ENCODE peak calls at places on chromosomes 13 and 19, in ten cellular contexts. C is activated CD4-positive, alpha-beta T cell treated with anti-CD3 and anti-CD28 coated beads for 4 hours; O is NCI-H1417; I is GM20000; F is ELF-1; U is stimulated activated CD4-positive, alpha-beta T cell treated with anti-CD3 and anti-CD28 coated beads, Interleukin-2, amount 100 ng/mL, for 24 hours; J is epithelial cell of esophagus; G is occipital lobe; H is gastrocnemius medialis; X is fibroblast of lung. D is an unnamed sample.
A peak's percentile ranks its signal among the peaks of the same experiment; 100 is the strongest.

GRCh38 chr19:40512110-40512472 is 45.3 kb downstream of the SPTBN4 start:
- DNase-seq in C (no peak), O (no peak), I (no peak), F (no peak), U (no peak), J (no peak), G (no peak), H (no peak), X (no peak), D (no peak)

GRCh38 chr13:68627377-68627776 is 1397.2 kb upstream of the PCDH9 start:
- DNase-seq in C (no peak), O (no peak), I (no peak), F (no peak), U (no peak), J (no peak), G (no peak), H (no peak), X (no peak), D (no peak)

GRCh38 chr13:113937497-113938140 is 36.3 kb downstream of the C13orf46 start:
- DNase-seq in C (no peak), O (no peak), I (no peak), F (no peak), U (no peak), J (no peak), G (no peak), H (no peak), X (no peak), D (no peak)

GRCh38 chr13:46339035-46339666 is 47.9 kb downstream of the RUBCNL start:
- DNase-seq in C (no peak), O (no peak), I (peak; percentile 35), F (no peak), U (no peak), J (peak; percentile 55), G (no peak), H (peak; percentile 31), X (peak; percentile 27), D (peak; percentile 23)

GRCh38 chr19:49780861-49781260 is 14.1 kb downstream of the AP2A1 start:
- DNase-seq in C (no peak), O (no peak), I (no peak), F (peak; percentile 27), U (no peak), J (no peak), G (no peak), H (no peak), X (no peak), D (no peak)

GRCh38 chr19:46076951-46077814 is 36.4 kb upstream of the IGFL4 start:
- DNase-seq in C (no peak), O (peak; percentile 85), I (peak; percentile 65), F (peak; percentile 87), U (peak; percentile 29), J (peak; percentile 77), G (peak; percentile 79), H (no peak), X (peak; percentile 79), D (no peak)

GRCh38 chr19:43407416-43408005 is 7.2 kb upstream of the TEX101 start:
- DNase-seq in C (no peak), O (no peak), I (no peak), F (no peak), U (no peak), J (no peak), G (no peak), H (no peak), X (no peak), D (no peak)

GRCh38 chr19:49665301-49666119 is at the start of the genes BCL2L12 and IRF3:
- DNase-seq in C (peak; percentile 99), O (peak; percentile 98), I (peak; percentile 99), F (peak; percentile 96), U (peak; percentile 100), J (peak; percentile 96), G (peak; percentile 92), H (peak; percentile 96), X (peak; percentile 96), D (peak; percentile 98)

GRCh38 chr13:113207890-113208423 is 512 bp downstream of the PCID2 start:
- DNase-seq in C (no peak), O (peak; percentile 52), I (peak; percentile 29), F (no peak), U (peak; percentile 26), J (peak; percentile 48), G (no peak), H (peak; percentile 42), X (peak; percentile 54), D (peak; percentile 43)

GRCh38 chr19:45177817-45178261 is at the start of gene TRAPPC6A:
- DNase-seq in C (no peak), O (no peak), I (no peak), F (no peak), U (no peak), J (peak; percentile 97), G (no peak), H (no peak), X (peak; percentile 40), D (no peak)

GRCh38 chr19:40641306-40641705 is 40.1 kb downstream of the LTBP4 start:
- DNase-seq in C (no peak), O (no peak), I (no peak), F (no peak), U (no peak), J (no peak), G (no peak), H (no peak), X (peak; percentile 56), D (no peak)

GRCh38 chr19:3304871-3305423 is 61.4 kb upstream of the NFIC start:
- DNase-seq in C (peak; percentile 70), O (peak; percentile 77), I (peak; percentile 85), F (peak; percentile 88), U (peak; percentile 87), J (peak; percentile 62), G (peak; percentile 57), H (peak; percentile 51), X (peak; percentile 81), D (peak; percentile 87)

GRCh38 chr19:47405854-47406417 is 13.4 kb downstream of the MEIS3 start:
- DNase-seq in C (no peak), O (no peak), I (no peak), F (no peak), U (no peak), J (no peak), G (no peak), H (no peak), X (no peak), D (no peak)

GRCh38 chr13:20779405-20779804 is 5.6 kb upstream of the EEF1AKMT1 start:
- DNase-seq in C (no peak), O (no peak), I (no peak), F (no peak), U (no peak), J (no peak), G (no peak), H (no peak), X (no peak), D (no peak)

GRCh38 chr13:103941506-103942148 is 875.4 kb upstream of the SLC10A2 start:
- DNase-seq in C (no peak), O (no peak), I (no peak), F (no peak), U (no peak), J (peak; percentile 17), G (no peak), H (no peak), X (no peak), D (no peak)

GRCh38 chr13:44271031-44271433 is 102.6 kb upstream of the SERP2 start:
- DNase-seq in C (no peak), O (no peak), I (no peak), F (no peak), U (no peak), J (peak; percentile 77), G (no peak), H (peak; percentile 67), X (peak; percentile 84), D (no peak)

GRCh38 chr13:96460571-96460970 is 370.7 kb downstream of the HS6ST3 start:
- DNase-seq in C (no peak), O (no peak), I (no peak), F (no peak), U (no peak), J (peak; percentile 19), G (no peak), H (no peak), X (no peak), D (no peak)

D was measured in psoas muscle.